ENCODE peak calls at places on chromosomes 7 and 10, in nine cellular contexts. Z is A549, S is tibial artery, K is fibroblast of lung, B is osteoblast, Y is body of pancreas, P is PC-3, D is astrocyte of the cerebellum, C is esophagus muscularis mucosa. E is an unnamed sample.

GRCh38 chr10:87961314-87961713 is 97.9 kb downstream of the PTEN start:
- DNase-seq in Z (peak; percentile 60), D (peak; percentile 6), P (no peak), S (no peak), B (peak; percentile 41), Y (no peak), C (no peak), K (peak; percentile 55), E (peak; percentile 49)

GRCh38 chr7:103879411-103879810 is 110.0 kb downstream of the RELN start:
- DNase-seq in Y (no peak), B (no peak), K (no peak), Z (no peak), C (no peak), D (no peak), P (no peak), S (no peak), E (no peak)

GRCh38 chr10:102120987-102121738 is 995 bp upstream of the LDB1 start:
- DNase-seq in D (no peak), S (peak; percentile 74), B (peak; percentile 81), C (no peak), Y (no peak), Z (no peak), K (peak; percentile 91), P (no peak), E (peak; percentile 86)

GRCh38 chr7:85659364-85659763 is 472.5 kb upstream of the SEMA3D start:
- DNase-seq in D (no peak), S (no peak), Y (no peak), Z (no peak), P (peak; percentile 70), C (no peak), K (peak; percentile 6), B (no peak), E (peak; percentile 26)

GRCh38 chr10:101123085-101123814 is 7.8 kb upstream of the TLX1 start:
- DNase-seq in K (no peak), C (no peak), D (no peak), Z (no peak), Y (peak; percentile 37), B (peak; percentile 68), P (no peak), S (no peak), E (no peak)

GRCh38 chr10:103587073-103587472 is 93.6 kb downstream of the NEURL1 start:
- DNase-seq in S (no peak), D (no peak), K (no peak), Z (no peak), P (no peak), Y (no peak), B (peak; percentile 90), C (no peak), E (no peak)

GRCh38 chr7:41326616-41327015 is 376.3 kb downstream of the INHBA start:
- DNase-seq in P (no peak), Z (no peak), D (no peak), B (no peak), Y (no peak), C (no peak), K (no peak), S (no peak), E (no peak)

GRCh38 chr10:27258838-27259532 is 18.4 kb upstream of the ACBD5 start:
- DNase-seq in B (peak; percentile 79), C (no peak), K (no peak), P (no peak), Y (peak; percentile 45), Z (no peak), D (no peak), S (no peak), E (no peak)

DNA sequence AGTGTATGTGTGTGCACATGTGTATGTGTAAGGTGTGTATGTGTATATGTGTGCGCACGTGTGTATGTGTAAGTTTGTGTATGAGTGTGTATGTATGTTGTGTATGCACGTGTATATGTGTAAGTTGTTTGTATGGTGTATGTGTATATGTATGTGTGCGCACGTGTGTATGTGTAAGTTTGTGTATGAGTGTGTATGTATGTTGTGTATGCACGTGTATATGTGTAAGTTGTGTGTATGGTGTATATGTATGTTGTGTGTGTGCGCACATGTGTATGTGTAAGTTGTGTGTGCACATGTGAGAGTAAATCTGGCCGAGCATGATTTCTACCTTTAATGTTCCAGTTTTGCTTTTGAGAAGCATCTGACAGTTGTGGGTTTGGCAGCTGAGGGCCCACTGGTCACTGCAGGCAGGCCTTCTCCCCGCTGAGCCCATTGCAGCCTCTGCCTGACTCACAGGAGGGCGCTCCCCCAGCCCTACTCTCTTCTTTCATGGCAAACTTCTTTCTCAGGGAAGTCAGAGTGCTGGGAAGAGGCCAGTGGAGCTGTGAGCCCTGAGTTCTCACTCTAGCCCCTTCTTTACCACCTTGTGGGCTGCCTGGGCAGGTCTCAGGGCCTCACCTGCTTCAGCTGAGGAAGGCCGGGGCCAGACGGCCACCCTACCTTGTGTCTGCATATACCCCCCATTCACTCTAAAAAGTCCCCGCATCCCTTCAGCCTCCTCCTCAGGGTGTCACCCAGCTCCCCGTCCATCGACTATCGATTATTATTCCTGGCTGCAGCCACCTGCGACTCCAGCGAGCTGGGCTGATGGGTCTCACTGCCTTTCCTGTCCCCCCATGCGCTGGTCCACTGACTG is 11.2 kb downstream of the WDR86 start:
- DNase-seq in Y (no peak), P (no peak), Z (no peak), C (no peak), D (no peak), S (no peak), B (peak; percentile 82), K (no peak), E (no peak)
- TF ChIP-seq CTCF in Y (no peak), P (no peak), Z (no peak), C (no peak), D (peak; percentile 3), S (no peak), B (no peak), K (no peak), E (no peak)

DNA sequence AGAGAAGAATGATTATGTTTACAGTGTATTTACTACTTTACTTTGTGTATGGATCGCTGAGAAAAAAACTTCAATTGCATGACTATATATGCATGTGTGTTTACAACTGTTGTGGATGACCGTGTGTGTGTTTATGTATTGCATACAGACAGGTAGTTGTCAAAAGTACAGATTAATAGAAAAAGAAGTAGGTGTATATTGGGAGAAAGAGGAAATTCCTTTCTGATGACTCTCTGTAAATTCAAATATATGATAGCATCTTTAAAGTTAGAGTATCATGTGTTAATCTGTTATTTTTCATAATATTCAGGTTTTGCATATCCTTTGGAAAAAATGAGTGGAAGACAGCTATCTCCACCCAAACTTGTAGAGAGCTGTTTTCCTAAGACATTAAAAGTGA is 160.4 kb upstream of the AGR3 start:
- DNase-seq in C (no peak), Z (no peak), Y (no peak), S (no peak), K (no peak), B (no peak), P (peak; percentile 71), D (no peak), E (no peak)
- H3K4me3 ChIP-seq in C (no peak overlapping the region), Z (no peak overlapping the region), Y (no peak overlapping the region), S (no peak overlapping the region), K (no peak overlapping the region), B (no peak overlapping the region), P (peak overlapping the region; percentile 9), D (no peak overlapping the region), E (no peak overlapping the region)

GRCh38 chr7:113109718-113110117 is 8.6 kb downstream of the SMIM30 start:
- DNase-seq in B (no peak), P (no peak), C (no peak), K (no peak), D (no peak), Z (no peak), Y (no peak), S (no peak), E (no peak)

GRCh38 chr7:113118074-113118959 is at the start of gene SMIM30:
- DNase-seq in Z (peak; percentile 90), S (peak; percentile 97), K (peak; percentile 87), D (peak; percentile 60), C (peak; percentile 98), Y (peak; percentile 95), P (peak; percentile 81), B (peak; percentile 86), E (peak; percentile 91)

GRCh38 chr7:113119429-113119828 is 1.1 kb upstream of the SMIM30 start:
- DNase-seq in P (no peak), B (no peak), Z (no peak), K (no peak), D (no peak), S (no peak), C (no peak), Y (no peak), E (no peak)

GRCh38 chr7:113113912-113114311 is 4.4 kb downstream of the SMIM30 start:
- DNase-seq in S (no peak), C (no peak), D (no peak), Z (peak; percentile 19), Y (no peak), P (no peak), B (no peak), K (no peak), E (peak; percentile 6)
- TF ChIP-seq CTCF in S (no peak), C (no peak), D (peak; percentile 18), Z (no peak), Y (no peak), P (peak; percentile 16), B (peak; percentile 30), K (no peak), E (no peak)

GRCh38 chr7:17661982-17662585 is 278.2 kb downstream of the SNX13 start:
- DNase-seq in C (no peak), K (no peak), S (no peak), P (no peak), Y (no peak), Z (no peak), B (no peak), D (peak; percentile 74), E (no peak)
- H3K4me3 ChIP-seq in C (no peak overlapping the region), K (no peak overlapping the region), S (no peak overlapping the region), P (no peak overlapping the region), Y (no peak overlapping the region), Z (no peak overlapping the region), B (no peak overlapping the region), D (no peak overlapping the region), E (no peak overlapping the region)

GRCh38 chr10:130230611-130231010 is 94.4 kb downstream of the GLRX3 start:
- DNase-seq in B (no peak), Z (no peak), Y (no peak), S (no peak), K (no peak), D (no peak), P (no peak), C (no peak), E (no peak)
- TF ChIP-seq CTCF in B (no peak), Z (no peak), Y (no peak), S (no peak), K (no peak), D (no peak), P (no peak), C (no peak), E (no peak)

DNA sequence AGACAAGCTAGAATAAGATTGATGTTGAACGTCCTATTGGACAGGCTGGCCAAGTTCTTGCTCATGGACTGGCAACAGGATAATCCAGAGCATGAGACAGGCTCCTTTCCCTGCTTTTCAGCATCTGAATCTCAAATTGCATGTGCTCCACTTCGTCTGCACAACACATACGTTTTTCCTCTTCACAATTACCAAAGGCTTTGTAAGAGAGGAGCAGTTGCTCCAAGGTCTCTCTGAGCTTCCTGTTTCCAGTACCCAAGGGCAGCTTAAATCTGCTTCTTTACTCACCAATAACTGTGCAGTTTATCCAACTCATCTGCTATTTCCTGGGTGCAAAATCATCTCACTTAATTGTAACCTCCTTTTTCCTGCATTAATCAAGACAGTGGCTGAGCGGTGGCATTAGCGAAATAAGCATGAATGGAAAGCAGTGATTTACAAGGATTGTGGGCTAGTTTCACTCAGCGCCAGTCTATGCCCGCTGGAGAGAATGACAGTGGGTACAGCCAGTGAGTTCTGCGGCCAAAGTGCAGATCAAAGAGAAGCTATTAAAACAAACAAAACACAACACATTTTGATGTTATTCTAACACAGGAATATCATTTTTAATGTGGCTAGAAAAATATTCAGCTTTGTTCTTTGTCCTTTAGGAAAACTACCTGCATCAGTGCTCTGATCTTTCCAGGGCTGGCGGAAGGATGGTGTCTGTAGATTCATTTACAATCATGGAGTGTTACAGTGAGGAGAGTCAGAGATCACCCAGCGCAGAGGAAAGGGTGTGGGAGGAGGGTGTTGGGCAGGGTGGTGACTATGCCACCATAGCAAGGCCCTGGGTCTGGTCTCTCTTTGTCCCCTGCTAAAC is 79.8 kb downstream of the CHN2 start:
- DNase-seq in Y (no peak), Z (no peak), D (peak; percentile 13), S (no peak), P (no peak), K (peak; percentile 74), C (no peak), B (no peak), E (peak; percentile 49)
- H3K4me3 ChIP-seq in Y (no peak overlapping the region), Z (no peak overlapping the region), D (no peak overlapping the region), S (no peak overlapping the region), P (no peak overlapping the region), K (no peak overlapping the region), C (no peak overlapping the region), B (no peak overlapping the region), E (no peak overlapping the region)